ENCODE peak calls at places on chromosomes 7 and 10, in five cellular contexts. H is ELR, J is AG08396, N is GM12891, Q is AG09319. A is an unnamed sample.

GRCh38 chr7:100793806-100794660 is 33.3 kb downstream of the EPHB4 start:
- DNase-seq in N (no peak), Q (no peak), H (peak), J (no peak), A (peak)

GRCh38 chr7:1085266-1085665 is 2.6 kb upstream of the GPER1 start:
- DNase-seq in J (no peak), N (no peak), H (no peak), Q (no peak), A (peak)

GRCh38 chr7:79872171-79872570 is 262.5 kb upstream of the GNAI1 start:
- DNase-seq in Q (no peak), H (no peak), N (no peak), J (no peak), A (no peak)

GRCh38 chr7:42972703-42973500 is 40.7 kb downstream of the MRPL32 start:
- DNase-seq in H (peak), J (peak), N (no peak), Q (peak), A (peak)

GRCh38 chr7:137844690-137845425 is 1.9 kb downstream of the DGKI start:
- DNase-seq in H (no peak), Q (no peak), N (no peak), J (no peak), A (peak)

GRCh38 chr7:151133986-151134742 is 33.3 kb downstream of the GBX1 start:
- DNase-seq in N (no peak), H (no peak), J (no peak), Q (no peak), A (peak)

GRCh38 chr7:130735273-130735716 is 1.3 kb upstream of the KLF14 start:
- DNase-seq in Q (no peak), H (no peak), N (no peak), J (no peak), A (no peak)

GRCh38 chr7:5234852-5235831 is 45.1 kb downstream of the WIPI2 start:
- DNase-seq in Q (no peak), J (no peak), N (no peak), H (peak), A (no peak)

GRCh38 chr10:67612577-67613537 is 83.1 kb downstream of the CTNNA3 start:
- DNase-seq in N (no peak), H (peak), J (no peak), Q (no peak), A (peak)